ENCODE peak calls at places on chromosomes 4 and X, in four cellular contexts. S is SIG-M5, L is gastrocnemius medialis, M is mucosa of descending colon. F is an unnamed sample.

GRCh38 chr4:110196206-110196870 is 2.1 kb downstream of the ELOVL6 start:
- DNase-seq in M (peak), L (peak), S (no peak), F (peak)

GRCh38 chr4:185106353-185106752 is 36.7 kb upstream of the SLC25A4 start:
- DNase-seq in M (no peak), L (no peak), S (no peak), F (no peak)

GRCh38 chrX:40143001-40143400 is 45.2 kb upstream of the BCOR start:
- DNase-seq in S (no peak), L (no peak), M (no peak), F (no peak)

GRCh38 chrX:139692506-139692849 is 15.5 kb downstream of the MCF2 start:
- DNase-seq in S (no peak), M (no peak), L (no peak), F (no peak)

GRCh38 chr4:176499518-176499917 is 179.8 kb downstream of the SPCS3 start:
- DNase-seq in M (no peak), S (no peak), L (no peak), F (peak)

GRCh38 chr4:56689231-56689630 is 8.1 kb upstream of the HOPX start:
- DNase-seq in M (no peak), S (no peak), L (no peak), F (no peak)

GRCh38 chr4:15368906-15369305 is 58.9 kb upstream of the C1QTNF7 start:
- DNase-seq in L (no peak), M (no peak), S (no peak), F (no peak)

GRCh38 chr4:98671131-98671530 is 12.7 kb upstream of the TSPAN5 start:
- DNase-seq in S (no peak), L (no peak), M (no peak), F (no peak)

GRCh38 chr4:89838005-89838404 is 1.0 kb upstream of the SNCA start:
- DNase-seq in L (no peak), S (no peak), M (no peak), F (no peak)